ENCODE peak calls at places on chromosomes 1 and 21, in seven cellular contexts. N is D721Med, C is stomach, J is fibroblast of lung, L is OCI-LY7, E is nephron progenitor cell, D is WERI-Rb-1. O is an unnamed sample.

GRCh38 chr1:5408401-5408800 is 583.8 kb downstream of the NPHP4 start:
- DNase-seq in N (no peak), C (no peak), J (no peak), L (no peak), E (no peak), D (no peak), O (no peak)

GRCh38 chr1:97996880-97997279 is 76.0 kb upstream of the DPYD start:
- DNase-seq in N (no peak), C (no peak), J (no peak), L (no peak), E (no peak), D (no peak), O (no peak)

GRCh38 chr1:116232989-116233514 is 121.9 kb downstream of the MAB21L3 start:
- DNase-seq in N (no peak), C (no peak), J (no peak), L (peak), E (no peak), D (peak), O (no peak)

GRCh38 chr1:202229376-202229775 is 35.8 kb downstream of the LGR6 start:
- DNase-seq in N (peak), C (no peak), J (no peak), L (no peak), E (no peak), D (peak), O (no peak)

GRCh38 chr1:211267204-211267857 is 8.2 kb downstream of the RCOR3 start:
- DNase-seq in N (no peak), C (no peak), J (no peak), L (no peak), E (no peak), D (no peak), O (no peak)

GRCh38 chr1:228218513-228219244 is 10.8 kb downstream of the OBSCN start:
- DNase-seq in N (no peak), C (no peak), J (no peak), L (no peak), E (no peak), D (no peak), O (no peak)

GRCh38 chr21:37367301-37367757 is 756 bp downstream of the DYRK1A start:
- DNase-seq in N (no peak), C (peak), J (no peak), L (peak), E (peak), D (no peak), O (no peak)

GRCh38 chr1:84995484-84996334 is 1.2 kb downstream of the MCOLN2 start:
- DNase-seq in N (no peak), C (no peak), J (no peak), L (peak), E (no peak), D (no peak), O (no peak)

GRCh38 chr1:59901770-59902388 is 24.7 kb downstream of the CYP2J2 start:
- DNase-seq in N (no peak), C (no peak), J (no peak), L (no peak), E (no peak), D (no peak), O (peak)

GRCh38 chr1:154663656-154664055 is 55.7 kb upstream of the ADAR start:
- DNase-seq in N (no peak), C (no peak), J (no peak), L (no peak), E (no peak), D (no peak), O (peak)

GRCh38 chr1:204255225-204255624 is 41.4 kb upstream of the GOLT1A start:
- DNase-seq in N (no peak), C (no peak), J (no peak), L (no peak), E (no peak), D (no peak), O (no peak)

GRCh38 chr1:28190337-28190979 is 14.0 kb upstream of the PTAFR start:
- DNase-seq in N (no peak), C (no peak), J (no peak), L (no peak), E (no peak), D (no peak), O (no peak)

GRCh38 chr1:11963622-11964021 is 16.6 kb upstream of the MFN2 start:
- DNase-seq in N (no peak), C (no peak), J (no peak), L (no peak), E (no peak), D (no peak), O (no peak)

GRCh38 chr1:173914366-173914871 is 2.7 kb downstream of the SERPINC1 start:
- DNase-seq in N (no peak), C (peak), J (peak), L (peak), E (peak), D (peak), O (no peak)

GRCh38 chr1:201023517-201023902 is at the start of gene KIF21B:
- DNase-seq in N (peak), C (peak), J (peak), L (peak), E (peak), D (peak), O (peak)

GRCh38 chr1:996851-997727 is 2.8 kb downstream of the HES4 start:
- DNase-seq in N (no peak), C (no peak), J (no peak), L (no peak), E (no peak), D (peak), O (no peak)

GRCh38 chr21:33374874-33375644 is 28.2 kb upstream of the IFNGR2 start:
- DNase-seq in N (no peak), C (no peak), J (no peak), L (peak), E (no peak), D (no peak), O (no peak)

GRCh38 chr21:35603471-35603870 is 456.9 kb downstream of the SETD4 start:
- DNase-seq in N (no peak), C (no peak), J (no peak), L (no peak), E (no peak), D (no peak), O (no peak)

GRCh38 chr1:172351347-172351746 is 69.1 kb upstream of the C1orf105 start:
- DNase-seq in N (no peak), C (no peak), J (peak), L (no peak), E (no peak), D (no peak), O (peak)

GRCh38 chr1:119569095-119569494 is 62.1 kb downstream of the HSD3B1 start:
- DNase-seq in N (no peak), C (no peak), J (no peak), L (no peak), E (no peak), D (no peak), O (no peak)

GRCh38 chr21:38290809-38291208 is 34.0 kb downstream of the KCNJ15 start:
- DNase-seq in N (no peak), C (no peak), J (no peak), L (no peak), E (no peak), D (no peak), O (no peak)

GRCh38 chr1:63821650-63822049 is 47.8 kb downstream of the ROR1 start:
- DNase-seq in N (no peak), C (no peak), J (peak), L (no peak), E (no peak), D (peak), O (peak)

GRCh38 chr1:180167021-180167701 is 12.5 kb downstream of the QSOX1 start:
- DNase-seq in N (no peak), C (no peak), J (no peak), L (no peak), E (no peak), D (no peak), O (peak)

DNA sequence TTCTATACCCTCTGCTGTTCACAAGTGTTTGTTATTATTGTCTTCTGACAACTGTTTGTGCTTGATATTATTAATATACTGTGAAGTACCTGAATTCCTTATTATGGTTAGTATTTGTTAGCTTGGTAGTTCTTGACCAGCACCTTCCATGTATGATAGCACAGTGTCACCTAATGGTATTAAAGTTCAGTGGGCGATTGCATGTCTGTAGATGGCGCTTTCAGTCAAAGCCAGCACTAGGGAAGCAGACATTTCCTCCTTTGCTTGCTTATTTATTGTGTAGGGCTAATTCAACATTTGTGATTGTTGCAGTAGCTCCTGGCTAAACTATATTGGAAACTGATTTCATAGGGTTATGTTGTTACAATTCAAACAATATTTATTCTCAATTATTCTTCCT is 218.0 kb downstream of the ZP4 start:
- DNase-seq in N (no peak), C (no peak), J (peak), L (peak), E (no peak), D (peak), O (no peak)
- TF ChIP-seq CTCF in N (peak), C (no peak), J (no peak), L (peak), E (no peak), D (peak), O (no peak)

GRCh38 chr21:31683029-31683428 is 23.5 kb downstream of the SOD1 start:
- DNase-seq in N (no peak), C (no peak), J (no peak), L (no peak), E (no peak), D (no peak), O (no peak)
- TF ChIP-seq CTCF in N (no peak), C (no peak), J (no peak), L (peak), E (no peak), D (peak), O (no peak)

DNA sequence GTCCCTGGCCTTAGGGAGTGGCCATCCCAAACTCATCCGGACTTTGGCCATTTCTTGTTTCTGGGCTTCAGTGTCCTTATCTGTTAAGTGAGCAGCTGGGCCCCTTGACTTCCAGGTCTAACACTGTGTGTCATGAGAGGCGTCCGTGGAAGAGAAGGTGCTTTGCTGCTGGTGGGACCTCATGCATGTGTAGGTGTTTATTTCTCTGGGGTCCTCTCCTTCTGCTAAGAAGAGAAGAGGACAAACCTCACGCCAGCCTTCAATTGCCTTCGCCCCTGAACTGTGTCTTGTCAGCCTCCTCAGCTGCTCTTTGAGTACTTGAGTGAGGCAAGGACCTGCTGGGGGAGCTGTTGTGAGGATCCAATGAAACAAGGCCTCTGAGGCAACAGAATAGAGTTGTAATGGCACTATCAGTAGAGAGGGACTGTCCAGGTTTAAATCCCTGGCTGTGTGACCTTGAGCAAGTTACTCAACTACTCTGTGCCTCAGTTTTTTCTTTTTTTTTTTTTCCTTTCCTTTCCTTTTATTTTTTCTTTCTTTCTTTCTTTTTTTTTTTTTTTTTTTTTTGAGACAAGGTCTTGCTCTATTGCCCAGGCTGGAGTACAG is 72.4 kb downstream of the RUNX3 start:
- DNase-seq in N (no peak), C (no peak), J (no peak), L (peak), E (no peak), D (no peak), O (no peak)
- TF ChIP-seq CTCF in N (no peak), C (no peak), J (no peak), L (peak), E (no peak), D (no peak), O (no peak)

GRCh38 chr21:26170471-26171309 is at the start of gene APP:
- DNase-seq in N (peak), C (peak), J (peak), L (no peak), E (peak), D (peak), O (peak)
- TF ChIP-seq CTCF in N (peak), C (no peak), J (peak), L (no peak), E (peak), D (peak), O (peak)

DNA sequence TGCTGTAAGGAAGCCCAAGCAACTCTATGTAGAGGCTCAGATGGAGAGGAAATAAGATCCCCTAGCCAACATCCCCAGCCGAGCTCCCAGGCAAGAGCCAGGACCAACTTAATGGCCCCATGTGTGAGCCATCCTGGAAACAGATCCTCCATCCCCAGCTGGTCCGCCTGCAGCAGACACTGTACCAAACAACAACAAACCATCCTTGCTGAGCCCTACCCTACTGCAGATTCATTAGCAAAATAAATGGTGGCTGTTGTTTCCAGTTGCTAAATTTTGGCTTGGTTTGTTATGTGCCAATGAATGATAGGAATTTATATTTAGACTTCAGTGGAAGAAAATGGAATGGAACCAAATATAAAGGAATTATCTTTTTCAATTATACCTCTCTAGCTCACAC is 43.9 kb downstream of the LMX1A start:
- DNase-seq in N (no peak), C (no peak), J (no peak), L (no peak), E (no peak), D (no peak), O (no peak)
- TF ChIP-seq CTCF in N (no peak), C (no peak), J (no peak), L (no peak), E (no peak), D (no peak), O (no peak)